ENCODE peak calls at places on chromosome 10, in nine cellular contexts. O, Z, W, X, G, K, S, D and A are unnamed samples.

GRCh38 chr10:971150-971542 is 17.1 kb upstream of the GTPBP4 start:
- DNase-seq in O (no peak), D (no peak), G (no peak), Z (no peak), W (no peak), X (peak), K (peak), S (no peak), A (no peak)

GRCh38 chr10:78685466-78686163 is 383.2 kb upstream of the ZMIZ1 start:
- DNase-seq in D (no peak), W (peak), X (peak), G (no peak), S (no peak), O (no peak), K (peak), Z (peak), A (no peak)

GRCh38 chr10:31034041-31034918 is 2.6 kb upstream of the ZNF438 start:
- DNase-seq in X (peak), K (peak), S (no peak), W (peak), D (no peak), G (no peak), Z (no peak), O (peak), A (no peak)

GRCh38 chr10:102280397-102281015 is 35.2 kb downstream of the GBF1 start:
- DNase-seq in Z (no peak), S (no peak), X (peak), G (no peak), O (no peak), K (no peak), D (peak), W (peak), A (no peak)

GRCh38 chr10:338176-339037 is 203.2 kb downstream of the ZMYND11 start:
- DNase-seq in O (no peak), Z (peak), X (no peak), W (peak), K (peak), S (no peak), G (no peak), D (no peak), A (no peak)

GRCh38 chr10:113420733-113421200 is 132.1 kb upstream of the HABP2 start:
- DNase-seq in D (no peak), X (no peak), Z (no peak), K (no peak), W (no peak), G (no peak), O (no peak), S (no peak), A (no peak)

GRCh38 chr10:241451-241850 is 106.2 kb downstream of the ZMYND11 start:
- DNase-seq in W (no peak), G (no peak), O (no peak), X (no peak), Z (no peak), K (no peak), D (no peak), S (no peak), A (no peak)

GRCh38 chr10:49817845-49818244 is 55.7 kb upstream of the OGDHL start:
- DNase-seq in S (peak), D (no peak), O (no peak), Z (no peak), G (peak), K (no peak), W (no peak), X (peak), A (no peak)

GRCh38 chr10:129483427-129484010 is 16.5 kb downstream of the MGMT start:
- DNase-seq in K (no peak), O (no peak), G (no peak), X (peak), S (no peak), W (no peak), Z (peak), D (no peak), A (no peak)

GRCh38 chr10:106958591-106959328 is 205.7 kb downstream of the SORCS1 start:
- DNase-seq in W (no peak), O (no peak), Z (no peak), X (no peak), D (no peak), K (no peak), G (no peak), S (no peak), A (no peak)

GRCh38 chr10:31468536-31468859 is 149.5 kb downstream of the ZEB1 start:
- DNase-seq in X (no peak), S (no peak), G (no peak), W (no peak), O (no peak), K (no peak), Z (no peak), D (no peak), A (no peak)

GRCh38 chr10:106942035-106942662 is 222.4 kb downstream of the SORCS1 start:
- DNase-seq in O (no peak), Z (peak), K (no peak), W (no peak), S (no peak), G (no peak), D (no peak), X (no peak), A (no peak)

GRCh38 chr10:86481761-86482160 is 39.8 kb downstream of the WAPL start:
- DNase-seq in K (no peak), O (no peak), D (no peak), G (no peak), W (no peak), S (no peak), X (peak), Z (no peak), A (no peak)

GRCh38 chr10:21173964-21174669 is 277.0 kb upstream of the NEBL start:
- DNase-seq in Z (peak), G (no peak), O (no peak), X (peak), S (peak), W (no peak), K (peak), D (peak), A (peak)

GRCh38 chr10:62554632-62555199 is 180.5 kb downstream of the ZNF365 start:
- DNase-seq in Z (peak), X (peak), K (peak), G (no peak), O (no peak), D (no peak), W (peak), S (no peak), A (peak)

GRCh38 chr10:71713135-71714040 is 6.2 kb downstream of the C10orf105 start:
- DNase-seq in D (peak), X (peak), K (peak), S (peak), Z (no peak), G (peak), O (peak), W (peak), A (no peak)

GRCh38 chr10:132164801-132165278 is 21.9 kb upstream of the DPYSL4 start:
- DNase-seq in G (no peak), D (no peak), W (no peak), X (no peak), Z (no peak), O (no peak), K (no peak), S (peak), A (peak)

GRCh38 chr10:61784354-61785131 is 117.0 kb upstream of the ARID5B start:
- DNase-seq in W (no peak), X (no peak), K (no peak), G (no peak), O (no peak), Z (no peak), D (no peak), S (no peak), A (no peak)

GRCh38 chr10:14483417-14483816 is 152.7 kb upstream of the FRMD4A start:
- DNase-seq in K (no peak), X (no peak), W (no peak), G (no peak), D (no peak), Z (no peak), S (no peak), O (no peak), A (no peak)

GRCh38 chr10:89144836-89145235 is 62.3 kb downstream of the CH25H start:
- DNase-seq in Z (no peak), G (no peak), O (no peak), S (no peak), D (no peak), W (no peak), X (no peak), K (no peak), A (no peak)

GRCh38 chr10:124117879-124118278 is 24.5 kb upstream of the CHST15 start:
- DNase-seq in W (no peak), K (no peak), O (no peak), X (no peak), Z (no peak), S (no peak), D (no peak), G (no peak), A (no peak)
- H3K4me3 ChIP-seq in W (no peak), K (no peak), O (no peak), X (no peak), Z (no peak), S (no peak), D (no peak), G (no peak), A (no peak)

DNA sequence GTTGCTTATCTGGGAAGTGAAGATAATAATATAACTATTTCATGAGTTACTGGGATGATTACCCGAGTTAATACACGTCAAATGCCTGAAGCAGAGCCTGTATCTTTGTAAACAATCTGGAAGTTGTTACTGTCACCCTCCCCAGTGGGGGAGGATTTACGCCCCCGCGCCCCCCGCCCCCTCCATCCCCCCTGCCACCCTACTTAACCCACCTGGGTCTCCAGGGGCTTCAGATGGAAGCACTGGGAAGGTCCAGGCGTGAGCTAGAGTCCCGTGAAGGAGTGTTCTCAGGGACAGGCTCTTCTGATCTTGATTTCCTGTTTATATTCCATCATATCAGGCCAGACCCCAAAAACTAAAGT is 691 bp upstream of the PPA1 start:
- DNase-seq in S (no peak), X (no peak), G (no peak), W (no peak), O (no peak), D (no peak), K (no peak), Z (no peak), A (peak)
- H3K4me3 ChIP-seq in S (peak), X (peak), G (peak), W (peak), O (peak), D (peak), K (peak), Z (peak), A (peak)

DNA sequence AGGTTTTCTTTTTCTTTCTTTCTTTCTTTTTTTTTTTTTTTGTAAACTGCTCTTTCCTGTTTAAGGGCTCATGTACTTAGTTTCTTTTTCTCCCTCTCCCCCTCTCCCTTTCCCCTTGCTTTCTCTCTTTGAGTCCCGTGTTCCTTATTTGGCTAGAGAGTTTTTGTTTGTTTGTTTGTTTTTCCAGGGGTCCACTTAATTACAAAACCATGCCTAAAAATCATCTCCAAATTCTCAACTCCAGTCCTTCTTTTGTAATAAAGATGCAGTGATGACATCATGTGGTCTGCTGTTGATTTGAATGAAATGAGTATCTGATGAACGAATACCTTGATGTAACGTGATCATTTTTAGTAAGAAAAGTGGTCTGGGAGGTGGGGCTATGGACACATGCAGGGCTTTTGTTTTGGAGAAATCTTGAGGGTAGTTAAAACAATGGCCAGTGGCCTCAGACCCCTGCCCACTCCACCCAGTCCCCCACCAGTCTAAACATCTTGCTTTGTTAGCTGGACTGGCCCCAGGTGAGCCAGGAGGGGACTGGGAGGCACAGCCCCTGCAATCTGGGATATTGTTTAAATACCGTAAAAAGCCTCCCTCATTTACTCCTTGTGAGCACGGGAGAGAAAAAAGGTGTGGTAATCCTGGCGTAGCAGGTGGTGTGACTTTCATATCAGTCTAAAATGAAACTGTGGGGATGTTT is 165.7 kb downstream of the LRMDA start:
- DNase-seq in Z (no peak), O (no peak), S (no peak), D (no peak), X (no peak), G (no peak), K (no peak), W (no peak), A (no peak)
- H3K4me3 ChIP-seq in Z (no peak), O (no peak), S (no peak), D (no peak), X (no peak), G (no peak), K (no peak), W (no peak), A (no peak)

GRCh38 chr10:29669149-29669548 is 34.4 kb upstream of the SVIL start:
- DNase-seq in S (no peak), D (peak), G (no peak), O (no peak), W (peak), X (no peak), K (peak), Z (no peak), A (no peak)

GRCh38 chr10:29668628-29669027 is 33.9 kb upstream of the SVIL start:
- DNase-seq in O (no peak), W (peak), S (no peak), Z (peak), X (peak), G (no peak), D (no peak), K (no peak), A (no peak)

GRCh38 chr10:29676732-29677131 is 42.0 kb upstream of the SVIL start:
- DNase-seq in Z (no peak), W (no peak), D (no peak), S (no peak), G (no peak), O (no peak), K (no peak), X (no peak), A (no peak)

GRCh38 chr10:29675984-29676383 is 41.2 kb upstream of the SVIL start:
- DNase-seq in O (no peak), W (no peak), X (no peak), Z (no peak), K (no peak), G (no peak), D (no peak), S (no peak), A (no peak)

DNA sequence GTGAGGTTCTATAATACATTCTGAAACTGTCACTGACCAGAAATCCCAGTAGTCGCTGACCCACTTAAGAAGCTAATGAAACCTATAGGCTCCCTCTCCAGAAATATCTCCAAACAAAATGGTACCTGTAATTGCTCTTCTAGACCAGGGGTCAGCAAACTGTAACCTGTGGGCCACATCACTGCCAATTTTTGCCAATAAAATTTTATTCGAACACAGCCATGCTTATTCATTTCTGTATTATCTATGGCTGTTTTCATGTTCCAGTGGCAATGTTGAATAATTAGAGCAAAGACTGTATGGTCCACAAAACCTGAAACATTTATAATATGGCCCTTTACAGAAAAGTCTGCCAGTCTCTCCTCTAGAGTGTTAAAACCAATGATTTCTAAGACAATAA is 37.2 kb upstream of the SVIL start:
- DNase-seq in X (no peak), O (no peak), K (no peak), W (no peak), D (no peak), S (no peak), Z (no peak), G (no peak), A (no peak)
- H3K4me3 ChIP-seq in X (no peak), O (no peak), K (no peak), W (no peak), D (no peak), S (no peak), Z (no peak), G (no peak), A (no peak)

GRCh38 chr10:23694446-23694920 is 255.6 kb downstream of the OTUD1 start:
- DNase-seq in G (no peak), S (no peak), D (no peak), K (no peak), X (no peak), W (no peak), O (no peak), Z (peak), A (peak)
- H3K4me3 ChIP-seq in G (no peak), S (no peak), D (peak), K (no peak), X (no peak), W (no peak), O (no peak), Z (no peak), A (peak)

GRCh38 chr10:73998623-73999622 is 1.0 kb downstream of the VCL start:
- DNase-seq in G (peak), S (peak), W (peak), Z (peak), D (peak), O (peak), K (peak), X (peak), A (peak)

GRCh38 chr10:74000892-74001669 is 3.2 kb downstream of the VCL start:
- DNase-seq in X (no peak), K (no peak), Z (no peak), W (no peak), D (no peak), S (no peak), G (no peak), O (no peak), A (no peak)

GRCh38 chr10:73997806-73998622 is at the start of gene VCL:
- DNase-seq in S (peak), O (peak), X (peak), W (peak), G (peak), Z (peak), K (peak), D (peak), A (peak)

GRCh38 chr10:73997479-73997805 is 474 bp upstream of the VCL start:
- DNase-seq in K (no peak), G (no peak), W (no peak), X (no peak), D (no peak), S (no peak), O (no peak), Z (no peak), A (no peak)

GRCh38 chr10:73999703-74000102 is 1.8 kb downstream of the VCL start:
- DNase-seq in O (no peak), D (no peak), G (no peak), Z (no peak), S (no peak), K (peak), W (no peak), X (peak), A (no peak)
- H3K4me3 ChIP-seq in O (peak), D (peak), G (peak), Z (peak), S (peak), K (peak), W (peak), X (peak), A (peak)

GRCh38 chr10:98879486-98879885 is 356.2 kb downstream of the HPSE2 start:
- DNase-seq in D (no peak), X (no peak), O (no peak), W (no peak), Z (no peak), K (no peak), S (no peak), G (no peak), A (no peak)
- H3K4me3 ChIP-seq in D (no peak), X (no peak), O (no peak), W (no peak), Z (no peak), K (no peak), S (no peak), G (no peak), A (no peak)

DNA sequence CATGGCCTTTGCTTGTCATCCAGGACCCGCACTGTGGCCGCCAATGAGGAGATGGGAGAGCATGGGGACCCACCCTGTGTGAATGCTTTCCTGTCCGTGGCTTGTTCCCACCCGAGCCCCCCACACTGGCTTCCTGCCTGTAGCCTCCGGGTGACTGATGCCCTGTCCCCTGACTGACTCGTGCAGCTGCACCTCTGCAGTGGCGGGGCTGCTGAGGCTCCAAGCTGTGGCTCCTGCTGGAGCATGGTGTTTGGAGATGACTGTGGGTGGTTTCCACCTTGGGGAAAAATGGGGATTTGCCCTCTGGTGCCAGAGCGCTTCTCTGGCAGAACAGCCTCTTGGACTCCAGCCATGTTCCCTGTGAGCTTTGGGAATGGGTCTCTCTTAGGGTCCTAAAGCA is 2.1 kb downstream of the CAMK1D start:
- DNase-seq in O (no peak), Z (no peak), K (peak), X (no peak), S (no peak), G (no peak), W (no peak), D (no peak), A (no peak)
- H3K4me3 ChIP-seq in O (peak), Z (no peak), K (no peak), X (no peak), S (no peak), G (no peak), W (no peak), D (peak), A (no peak)

DNA sequence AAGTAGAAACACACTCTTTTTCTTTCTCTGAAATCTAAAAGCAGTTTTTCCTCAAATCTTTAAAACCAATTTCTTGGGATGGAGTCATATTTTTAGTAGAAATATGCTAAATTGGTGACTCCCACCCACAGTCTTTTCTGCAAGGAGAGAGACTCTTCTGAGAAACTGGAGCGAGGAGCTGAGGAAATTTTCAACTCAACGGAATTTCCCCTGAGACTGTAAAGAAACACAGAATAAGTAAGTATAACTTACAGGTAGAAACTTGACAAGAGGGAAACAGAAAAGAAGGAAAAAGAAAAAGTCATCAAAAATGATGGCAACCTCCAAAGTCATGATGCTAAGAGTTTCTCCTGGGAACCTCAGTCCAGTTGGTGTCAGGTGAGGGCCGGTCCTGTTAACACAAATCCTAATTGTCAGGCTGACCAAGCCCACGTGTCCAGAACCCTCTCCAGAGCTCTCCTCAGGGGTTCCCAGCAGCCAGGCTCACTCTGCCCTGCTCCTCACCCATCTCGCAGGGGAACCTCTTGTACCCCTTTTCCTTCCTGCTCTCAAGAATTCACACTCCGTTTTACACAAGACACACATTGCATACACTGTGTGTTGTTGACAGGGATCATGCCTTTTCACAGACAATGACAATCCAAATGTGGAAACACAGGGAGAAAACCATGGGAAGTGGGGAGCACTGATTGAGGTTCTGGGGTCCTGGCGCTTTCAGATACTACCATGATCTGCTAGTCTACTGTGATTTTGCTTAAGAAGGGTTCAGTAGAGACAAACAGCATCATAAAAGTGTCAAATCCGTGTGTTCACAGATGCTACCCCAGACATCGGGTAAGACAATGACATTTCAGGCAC is 16.3 kb downstream of the IL2RA start:
- DNase-seq in X (no peak), G (no peak), K (no peak), S (no peak), D (no peak), Z (no peak), W (no peak), O (no peak), A (no peak)
- H3K4me3 ChIP-seq in X (no peak), G (no peak), K (no peak), S (no peak), D (no peak), Z (no peak), W (no peak), O (no peak), A (no peak)